ENCODE peak calls at places on chromosomes 7 and 10, in ten cellular contexts. B is A549; R is pancreas; X is AG09309; G is fibroblast of lung; Z is PC-3; N is tibial nerve; J is CD8-positive, alpha-beta T cell; H is astrocyte of the cerebellum; Y is GM23338. T is an unnamed sample.

GRCh38 chr7:50822716-50823115 is 40.0 kb upstream of the GRB10 start:
- DNase-seq in B (peak), R (no peak), X (peak), G (peak), Z (peak), N (no peak), J (no peak), H (no peak), Y (no peak), T (no peak)

GRCh38 chr7:30799206-30799975 is 28.2 kb downstream of the MINDY4 start:
- DNase-seq in B (no peak), R (no peak), X (peak), G (peak), Z (peak), N (peak), J (no peak), H (peak), Y (no peak), T (peak)

GRCh38 chr7:45185864-45186250 is 28.3 kb downstream of the RAMP3 start:
- DNase-seq in B (no peak), R (no peak), X (no peak), G (no peak), Z (no peak), N (no peak), J (no peak), H (no peak), Y (no peak), T (no peak)

GRCh38 chr10:18352175-18352574 is 212.0 kb downstream of the CACNB2 start:
- DNase-seq in B (no peak), R (no peak), X (no peak), G (no peak), Z (no peak), N (no peak), J (no peak), H (no peak), Y (no peak), T (no peak)

GRCh38 chr7:42734568-42734967 is 177.3 kb downstream of the C7orf25 start:
- DNase-seq in B (no peak), R (no peak), X (peak), G (peak), Z (peak), N (no peak), J (no peak), H (no peak), Y (no peak), T (no peak)

GRCh38 chr7:45306752-45307305 is 149.2 kb downstream of the RAMP3 start:
- DNase-seq in B (no peak), R (no peak), X (no peak), G (no peak), Z (no peak), N (no peak), J (no peak), H (no peak), Y (no peak), T (no peak)

GRCh38 chr10:118785566-118785965 is 30.8 kb upstream of the CACUL1 start:
- DNase-seq in B (no peak), R (no peak), X (no peak), G (no peak), Z (no peak), N (no peak), J (no peak), H (no peak), Y (no peak), T (no peak)

GRCh38 chr7:36129048-36129534 is 24.0 kb upstream of the EEPD1 start:
- DNase-seq in B (peak), R (peak), X (no peak), G (peak), Z (peak), N (no peak), J (no peak), H (no peak), Y (no peak), T (no peak)

GRCh38 chr7:157819517-157819807 is 482.7 kb downstream of the DNAJB6 start:
- DNase-seq in B (no peak), R (no peak), X (no peak), G (no peak), Z (no peak), N (no peak), J (no peak), H (no peak), Y (no peak), T (no peak)
- TF ChIP-seq CTCF in B (no peak), R (no peak), X (no peak), G (no peak), Z (no peak), N (no peak), J (no peak), H (no peak), Y (no peak), T (no peak)

DNA sequence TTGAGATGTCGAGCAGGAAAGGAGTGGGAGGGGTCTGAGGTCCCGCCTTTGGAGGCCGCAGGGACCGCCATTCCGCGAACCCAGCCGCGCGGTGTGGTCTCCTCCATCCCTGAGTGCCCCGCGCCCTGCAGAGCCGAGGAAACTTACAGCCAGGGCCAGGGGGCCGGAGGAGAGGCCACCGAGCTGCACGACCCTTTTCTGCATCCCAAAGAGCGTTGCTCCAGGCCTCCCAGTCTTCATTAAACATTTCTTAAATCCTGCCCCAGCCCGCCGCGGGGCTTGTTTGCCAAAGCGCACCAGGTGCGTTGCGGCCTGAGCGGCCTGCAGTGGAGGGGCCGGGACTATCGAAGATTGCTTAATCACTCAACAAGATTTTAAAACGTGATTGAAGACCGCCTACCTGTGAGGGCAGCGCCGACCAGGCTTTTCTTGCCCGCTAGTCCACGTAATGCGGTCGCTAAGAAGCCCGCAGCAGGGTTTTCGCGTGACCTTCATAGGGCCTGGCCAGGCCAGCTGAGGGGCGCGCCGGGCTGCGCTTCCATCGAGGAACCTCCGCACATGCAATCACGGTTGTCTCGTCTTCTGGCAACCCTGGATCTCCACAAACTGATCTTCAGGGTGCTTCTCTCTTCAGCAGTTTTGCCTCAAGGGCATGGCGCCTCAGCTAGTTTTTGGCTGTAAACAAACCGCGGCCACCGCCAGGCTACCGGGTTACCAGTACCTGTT is 2.0 kb upstream of the CTBP2 start:
- DNase-seq in B (no peak), R (peak), X (no peak), G (no peak), Z (peak), N (no peak), J (no peak), H (no peak), Y (peak), T (no peak)
- H3K4me3 ChIP-seq in B (peak), R (peak), X (peak), G (peak), Z (peak), N (no peak), J (no peak), H (peak), Y (peak), T (no peak)

GRCh38 chr10:92847185-92847864 is 995 bp upstream of the EXOC6 start:
- DNase-seq in B (no peak), R (no peak), X (no peak), G (peak), Z (peak), N (no peak), J (no peak), H (no peak), Y (no peak), T (no peak)

GRCh38 chr10:92849576-92850090 is 1.3 kb downstream of the EXOC6 start:
- DNase-seq in B (no peak), R (no peak), X (no peak), G (no peak), Z (no peak), N (no peak), J (no peak), H (no peak), Y (no peak), T (no peak)

GRCh38 chr10:92848037-92848440 is 281 bp upstream of the EXOC6 start:
- DNase-seq in B (no peak), R (no peak), X (no peak), G (no peak), Z (no peak), N (no peak), J (no peak), H (no peak), Y (no peak), T (no peak)

GRCh38 chr10:92849234-92849525 is 860 bp downstream of the EXOC6 start:
- DNase-seq in B (no peak), R (no peak), X (no peak), G (no peak), Z (no peak), N (no peak), J (no peak), H (no peak), Y (no peak), T (no peak)

DNA sequence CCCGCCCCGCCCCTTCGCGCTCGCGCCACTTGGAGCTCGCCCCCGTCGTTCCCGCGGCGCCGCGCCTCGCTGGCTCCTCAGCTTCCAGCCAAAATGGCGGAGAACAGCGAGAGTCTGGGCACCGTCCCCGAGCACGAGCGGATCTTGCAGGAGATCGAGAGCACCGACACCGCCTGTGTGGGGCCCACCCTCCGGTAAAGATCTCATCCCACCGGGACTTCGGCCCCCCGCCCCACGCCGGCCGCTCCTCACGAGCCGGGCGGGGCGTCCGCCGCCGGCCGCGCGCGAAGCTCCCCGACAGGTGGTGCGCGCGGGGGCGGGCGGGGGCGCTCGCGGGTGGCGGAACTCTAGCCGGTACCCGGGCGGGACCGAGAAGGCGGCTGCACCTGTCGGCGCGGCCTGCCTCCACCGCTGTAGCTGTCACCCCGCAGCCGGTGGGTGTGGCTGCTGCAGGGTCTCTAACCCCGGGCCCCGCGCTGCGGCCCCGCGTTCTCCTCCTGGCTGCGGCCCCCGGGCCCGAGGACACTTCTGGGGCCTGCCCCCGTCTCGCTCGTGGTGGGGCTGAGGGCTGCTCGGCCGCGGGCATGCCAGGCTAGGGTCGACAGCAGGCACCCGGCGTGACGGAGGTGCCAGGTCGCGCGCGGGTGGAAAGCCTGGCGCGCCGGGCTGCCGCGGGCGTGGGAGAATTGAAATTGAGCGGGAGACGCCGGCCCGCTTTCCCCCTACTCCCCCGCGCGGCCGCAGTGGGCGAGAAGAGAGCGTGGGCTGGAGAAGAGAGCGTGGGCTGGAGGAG is at the start of gene EXOC6:
- DNase-seq in B (peak), R (peak), X (no peak), G (peak), Z (peak), N (peak), J (peak), H (peak), Y (peak), T (peak)
- TF ChIP-seq CTCF in B (peak), R (no peak), X (no peak), G (no peak), Z (peak), N (peak), J (no peak), H (no peak), Y (no peak), T (peak)

DNA sequence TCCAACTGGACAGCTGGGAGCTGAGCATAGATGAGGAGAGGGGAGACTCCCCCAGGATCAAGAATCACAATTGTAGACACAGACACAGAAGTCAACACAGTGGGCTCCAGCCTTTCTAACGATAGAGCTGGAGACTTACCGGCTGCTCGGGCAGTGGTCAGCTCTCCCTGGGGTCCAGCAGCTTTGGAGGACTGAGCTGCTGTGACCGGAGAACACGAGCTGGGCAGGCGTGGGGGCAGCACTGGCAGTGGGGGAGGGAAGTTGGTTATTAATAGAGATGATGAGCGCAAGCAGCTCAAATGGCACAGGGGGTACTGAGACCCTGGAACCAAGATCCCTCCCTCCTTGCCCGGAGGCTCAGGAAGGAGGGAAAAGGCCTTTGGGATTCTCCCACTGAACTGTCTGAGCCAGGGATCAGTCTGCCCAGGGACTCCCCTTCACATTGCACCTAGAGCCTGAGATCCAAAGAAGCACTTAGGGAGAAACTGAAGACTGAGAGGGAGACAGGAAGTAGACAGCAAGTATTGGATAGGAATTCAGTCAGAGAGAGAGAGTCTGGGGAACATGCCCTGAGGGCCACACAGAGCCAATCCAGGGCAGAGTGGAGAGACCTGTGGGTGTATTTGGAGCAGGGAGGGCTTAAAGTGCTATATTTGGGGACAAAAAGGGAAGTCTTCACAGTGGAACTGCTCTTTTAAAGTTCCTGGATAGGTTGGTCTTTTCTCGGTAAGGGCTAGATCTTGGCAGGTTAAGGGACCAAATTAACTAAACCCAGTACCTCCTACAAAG is at the start of gene MYOZ1:
- DNase-seq in B (no peak), R (no peak), X (peak), G (peak), Z (peak), N (no peak), J (no peak), H (no peak), Y (peak), T (no peak)
- H3K4me3 ChIP-seq in B (no peak), R (no peak), X (no peak), G (no peak), Z (no peak), N (no peak), J (no peak), H (no peak), Y (no peak), T (no peak)

T was measured in GM12865.